ENCODE peak calls at places on chromosomes 16 and 17, in eight cellular contexts. I is HS-5, V is NCI-H345, B is IMR-90, P is NCI-H2171, H is SK-N-SH, G is A549, E is ureter. O is an unnamed sample.

GRCh38 chr16:11251525-11252481 is 4.2 kb downstream of the SOCS1 start:
- DNase-seq in H (no peak), I (no peak), E (no peak), B (peak), P (no peak), V (no peak), G (no peak), O (no peak)

GRCh38 chr17:2926019-2926650 is 129.9 kb downstream of the RAP1GAP2 start:
- DNase-seq in E (no peak), P (no peak), H (peak), V (no peak), B (peak), G (no peak), I (no peak), O (peak)

GRCh38 chr16:29898786-29899515 is 399 bp downstream of the SEZ6L2 start:
- DNase-seq in P (peak), G (peak), V (peak), I (peak), B (no peak), E (no peak), H (peak), O (no peak)

GRCh38 chr17:1412185-1413110 is 12.4 kb upstream of the YWHAE start:
- DNase-seq in I (no peak), P (no peak), H (no peak), V (no peak), B (no peak), E (no peak), G (no peak), O (no peak)

GRCh38 chr16:88810868-88811599 is 694 bp downstream of the APRT start:
- DNase-seq in G (peak), H (peak), B (peak), E (peak), V (peak), P (peak), I (no peak), O (peak)

GRCh38 chr16:86038923-86039310 is 140.0 kb downstream of the IRF8 start:
- DNase-seq in B (no peak), H (no peak), I (no peak), G (no peak), E (no peak), P (no peak), V (no peak), O (no peak)

GRCh38 chr17:55699178-55699865 is 23.3 kb downstream of the TMEM100 start:
- DNase-seq in V (peak), B (no peak), I (no peak), H (no peak), P (no peak), G (no peak), E (no peak), O (no peak)

GRCh38 chr17:28057731-28058246 is 15.3 kb downstream of the NLK start:
- DNase-seq in B (peak), G (no peak), I (no peak), H (no peak), E (no peak), V (no peak), P (no peak), O (peak)

GRCh38 chr16:57000271-57001025 is 11.1 kb downstream of the NLRC5 start:
- DNase-seq in E (no peak), B (peak), P (no peak), G (peak), V (no peak), H (no peak), I (peak), O (peak)

GRCh38 chr16:85222151-85222863 is 110.0 kb upstream of the CIBAR2 start:
- DNase-seq in G (no peak), E (no peak), V (no peak), H (no peak), B (no peak), I (no peak), P (no peak), O (no peak)

GRCh38 chr16:28607116-28607623 is 2.7 kb downstream of the SULT1A1 start:
- DNase-seq in I (no peak), E (no peak), P (no peak), B (no peak), G (no peak), V (no peak), H (no peak), O (no peak)

GRCh38 chr16:53843084-53843483 is 139.1 kb downstream of the FTO start:
- DNase-seq in H (no peak), V (no peak), I (no peak), E (no peak), B (no peak), G (no peak), P (no peak), O (no peak)

GRCh38 chr17:2054262-2054739 is 602 bp upstream of the HIC1 start:
- DNase-seq in V (peak), P (peak), E (no peak), I (no peak), H (peak), B (peak), G (no peak), O (peak)

GRCh38 chr17:79223471-79223870 is 148.8 kb downstream of the ENGASE start:
- DNase-seq in H (peak), I (no peak), E (no peak), G (no peak), P (no peak), B (no peak), V (no peak), O (no peak)

GRCh38 chr16:68980695-68981315 is 124.6 kb upstream of the HAS3 start:
- DNase-seq in E (no peak), G (no peak), H (no peak), I (no peak), B (no peak), P (no peak), V (no peak), O (no peak)

GRCh38 chr17:57858838-57859237 is 9.0 kb upstream of the MRPS23 start:
- DNase-seq in B (no peak), I (no peak), H (no peak), G (no peak), P (no peak), V (no peak), E (no peak), O (no peak)

GRCh38 chr17:8392674-8393469 is 4.8 kb downstream of the RNF222 start:
- DNase-seq in P (no peak), B (no peak), V (no peak), H (peak), E (no peak), G (no peak), I (no peak), O (no peak)

GRCh38 chr17:72311004-72311403 is 190.2 kb downstream of the SOX9 start:
- DNase-seq in I (no peak), H (no peak), V (no peak), P (no peak), B (no peak), G (no peak), E (no peak), O (no peak)

GRCh38 chr16:79519448-79519847 is 81.1 kb downstream of the MAF start:
- DNase-seq in G (no peak), B (no peak), V (no peak), P (no peak), I (no peak), E (no peak), H (peak), O (no peak)

GRCh38 chr16:87317766-87318121 is 552 bp upstream of the C16orf95 start:
- DNase-seq in B (peak), V (peak), E (no peak), P (no peak), H (peak), G (peak), I (no peak), O (peak)

GRCh38 chr16:74466872-74467271 is 45.6 kb upstream of the CLEC18B start:
- DNase-seq in G (no peak), B (no peak), H (no peak), V (no peak), P (no peak), E (no peak), I (no peak), O (no peak)

GRCh38 chr16:85836706-85837582 is 37.4 kb downstream of the COX4I1 start:
- DNase-seq in P (no peak), I (no peak), V (no peak), E (no peak), B (no peak), H (no peak), G (no peak), O (no peak)

GRCh38 chr16:81190667-81191066 is 47.8 kb upstream of the BCO1 start:
- DNase-seq in H (no peak), G (peak), B (peak), P (no peak), I (no peak), E (no peak), V (no peak), O (peak)

GRCh38 chr17:72487731-72488325 is 367.0 kb downstream of the SOX9 start:
- DNase-seq in P (no peak), H (no peak), B (no peak), G (no peak), I (no peak), V (no peak), E (no peak), O (no peak)

GRCh38 chr17:80212962-80213650 is 7.0 kb downstream of the SGSH start:
- DNase-seq in G (no peak), V (no peak), H (no peak), I (no peak), P (no peak), B (no peak), E (no peak), O (no peak)